ENCODE peak calls at places on chromosomes 4 and X, in seven cellular contexts. One of them, this sample, is unnamed.

GRCh38 chr4:31896349-31896748 is 1176.2 kb downstream of the PCDH7 start:
- DNase-seq in IMR-90: no peak
- DNase-seq in endothelial cell: no peak
- DNase-seq in posterior cingulate gyrus: no peak
- DNase-seq in NCI-H774: no peak
- DNase-seq in hepatocyte: no peak
- DNase-seq in right atrium auricular region: no peak
- DNase-seq in this sample: no peak

GRCh38 chr4:5034206-5034605 is 14.9 kb upstream of the CYTL1 start:
- DNase-seq in IMR-90: peak
- DNase-seq in endothelial cell: no peak
- DNase-seq in posterior cingulate gyrus: no peak
- DNase-seq in NCI-H774: no peak
- DNase-seq in hepatocyte: no peak
- DNase-seq in right atrium auricular region: no peak
- DNase-seq in this sample: no peak

GRCh38 chr4:98046665-98047064 is 96.6 kb downstream of the STPG2 start:
- DNase-seq in IMR-90: no peak
- DNase-seq in endothelial cell: no peak
- DNase-seq in posterior cingulate gyrus: no peak
- DNase-seq in NCI-H774: no peak
- DNase-seq in hepatocyte: no peak
- DNase-seq in right atrium auricular region: no peak
- DNase-seq in this sample: no peak

GRCh38 chr4:53777244-53777984 is 186.1 kb upstream of the LNX1 start:
- DNase-seq in IMR-90: peak
- DNase-seq in endothelial cell: no peak
- DNase-seq in posterior cingulate gyrus: no peak
- DNase-seq in NCI-H774: no peak
- DNase-seq in hepatocyte: peak
- DNase-seq in right atrium auricular region: no peak
- DNase-seq in this sample: no peak

GRCh38 chrX:24842486-24842885 is 148.8 kb downstream of the POLA1 start:
- DNase-seq in IMR-90: no peak
- DNase-seq in endothelial cell: no peak
- DNase-seq in posterior cingulate gyrus: no peak
- DNase-seq in NCI-H774: no peak
- DNase-seq in hepatocyte: no peak
- DNase-seq in right atrium auricular region: no peak
- DNase-seq in this sample: no peak

GRCh38 chrX:8971116-8971515 is 62.8 kb downstream of the FAM9B start:
- DNase-seq in IMR-90: peak
- DNase-seq in endothelial cell: no peak
- DNase-seq in posterior cingulate gyrus: no peak
- DNase-seq in NCI-H774: no peak
- DNase-seq in hepatocyte: peak
- DNase-seq in right atrium auricular region: no peak
- DNase-seq in this sample: no peak

GRCh38 chrX:134715930-134716619 is 57.8 kb upstream of the PLAC1 start:
- DNase-seq in IMR-90: no peak
- DNase-seq in endothelial cell: no peak
- DNase-seq in posterior cingulate gyrus: no peak
- DNase-seq in NCI-H774: no peak
- DNase-seq in hepatocyte: no peak
- DNase-seq in right atrium auricular region: no peak
- DNase-seq in this sample: no peak

GRCh38 chrX:87571965-87572364 is 54.4 kb downstream of the KLHL4 start:
- DNase-seq in IMR-90: no peak
- DNase-seq in endothelial cell: no peak
- DNase-seq in posterior cingulate gyrus: no peak
- DNase-seq in NCI-H774: no peak
- DNase-seq in hepatocyte: no peak
- DNase-seq in right atrium auricular region: no peak
- DNase-seq in this sample: no peak

GRCh38 chr4:112504807-112505206 is 11.2 kb downstream of the NEUROG2 start:
- DNase-seq in IMR-90: no peak
- DNase-seq in endothelial cell: no peak
- DNase-seq in posterior cingulate gyrus: no peak
- DNase-seq in NCI-H774: no peak
- DNase-seq in hepatocyte: no peak
- DNase-seq in right atrium auricular region: no peak
- DNase-seq in this sample: no peak

GRCh38 chr4:74284074-74284473 is 24.2 kb upstream of the EPGN start:
- DNase-seq in IMR-90: peak
- DNase-seq in endothelial cell: no peak
- DNase-seq in posterior cingulate gyrus: no peak
- DNase-seq in NCI-H774: no peak
- DNase-seq in hepatocyte: no peak
- DNase-seq in right atrium auricular region: no peak
- DNase-seq in this sample: no peak

GRCh38 chr4:92172203-92172602 is 131.6 kb upstream of the GRID2 start:
- DNase-seq in IMR-90: no peak
- DNase-seq in endothelial cell: no peak
- DNase-seq in posterior cingulate gyrus: no peak
- DNase-seq in NCI-H774: no peak
- DNase-seq in hepatocyte: no peak
- DNase-seq in right atrium auricular region: no peak
- DNase-seq in this sample: no peak

GRCh38 chr4:145625677-145626622 is 6.8 kb downstream of the MMAA start:
- DNase-seq in IMR-90: no peak
- DNase-seq in endothelial cell: no peak
- DNase-seq in posterior cingulate gyrus: no peak
- DNase-seq in NCI-H774: no peak
- DNase-seq in hepatocyte: no peak
- DNase-seq in right atrium auricular region: no peak
- DNase-seq in this sample: no peak

GRCh38 chr4:45502471-45502870 is 621.4 kb downstream of the GABRG1 start:
- DNase-seq in IMR-90: no peak
- DNase-seq in endothelial cell: no peak
- DNase-seq in posterior cingulate gyrus: no peak
- DNase-seq in NCI-H774: no peak
- DNase-seq in hepatocyte: no peak
- DNase-seq in right atrium auricular region: no peak
- DNase-seq in this sample: no peak

GRCh38 chr4:103361926-103362325 is 163.8 kb upstream of the CENPE start:
- DNase-seq in IMR-90: no peak
- DNase-seq in endothelial cell: no peak
- DNase-seq in posterior cingulate gyrus: no peak
- DNase-seq in NCI-H774: no peak
- DNase-seq in hepatocyte: peak
- DNase-seq in right atrium auricular region: no peak
- DNase-seq in this sample: no peak

GRCh38 chrX:133608406-133608805 is 193.1 kb upstream of the GPC4 start:
- DNase-seq in IMR-90: peak
- DNase-seq in endothelial cell: no peak
- DNase-seq in posterior cingulate gyrus: no peak
- DNase-seq in NCI-H774: no peak
- DNase-seq in hepatocyte: no peak
- DNase-seq in right atrium auricular region: no peak
- DNase-seq in this sample: no peak

GRCh38 chr4:182969651-182970279 is 52.6 kb upstream of the DCTD start:
- DNase-seq in IMR-90: no peak
- DNase-seq in endothelial cell: no peak
- DNase-seq in posterior cingulate gyrus: no peak
- DNase-seq in NCI-H774: no peak
- DNase-seq in hepatocyte: no peak
- DNase-seq in right atrium auricular region: no peak
- DNase-seq in this sample: no peak

GRCh38 chrX:4547218-4547836 is 833.9 kb upstream of the PRKX start:
- DNase-seq in IMR-90: peak
- DNase-seq in endothelial cell: peak
- DNase-seq in posterior cingulate gyrus: peak
- DNase-seq in NCI-H774: peak
- DNase-seq in hepatocyte: peak
- DNase-seq in right atrium auricular region: peak
- DNase-seq in this sample: no peak

GRCh38 chrX:106168107-106168506 is at the start of gene PWWP3B:
- DNase-seq in IMR-90: no peak
- DNase-seq in endothelial cell: no peak
- DNase-seq in posterior cingulate gyrus: peak
- DNase-seq in NCI-H774: no peak
- DNase-seq in hepatocyte: peak
- DNase-seq in right atrium auricular region: no peak
- DNase-seq in this sample: peak

GRCh38 chr4:87502580-87503238 is 26.5 kb downstream of the SPARCL1 start:
- DNase-seq in IMR-90: peak
- DNase-seq in endothelial cell: no peak
- DNase-seq in posterior cingulate gyrus: no peak
- DNase-seq in NCI-H774: peak
- DNase-seq in hepatocyte: no peak
- DNase-seq in right atrium auricular region: no peak
- DNase-seq in this sample: no peak

GRCh38 chr4:183289688-183290087 is 30.4 kb downstream of the CLDN22 start:
- DNase-seq in IMR-90: no peak
- DNase-seq in endothelial cell: no peak
- DNase-seq in posterior cingulate gyrus: no peak
- DNase-seq in NCI-H774: no peak
- DNase-seq in hepatocyte: no peak
- DNase-seq in right atrium auricular region: no peak
- DNase-seq in this sample: no peak

GRCh38 chrX:49192722-49193328 is 6.7 kb upstream of the PRICKLE3 start:
- DNase-seq in IMR-90: peak
- DNase-seq in endothelial cell: no peak
- DNase-seq in posterior cingulate gyrus: no peak
- DNase-seq in NCI-H774: no peak
- DNase-seq in hepatocyte: no peak
- DNase-seq in right atrium auricular region: no peak
- DNase-seq in this sample: no peak

GRCh38 chrX:136262812-136263315 is 11.7 kb upstream of the MAP7D3 start:
- DNase-seq in IMR-90: no peak
- DNase-seq in endothelial cell: no peak
- DNase-seq in posterior cingulate gyrus: no peak
- DNase-seq in NCI-H774: no peak
- DNase-seq in hepatocyte: no peak
- DNase-seq in right atrium auricular region: no peak
- DNase-seq in this sample: no peak

GRCh38 chrX:9681422-9681821 is 84.2 kb downstream of the GPR143 start:
- DNase-seq in IMR-90: peak
- DNase-seq in endothelial cell: no peak
- DNase-seq in posterior cingulate gyrus: no peak
- DNase-seq in NCI-H774: no peak
- DNase-seq in hepatocyte: no peak
- DNase-seq in right atrium auricular region: no peak
- DNase-seq in this sample: no peak

GRCh38 chr4:38231626-38232025 is 271.4 kb downstream of the PTTG2 start:
- DNase-seq in IMR-90: no peak
- DNase-seq in endothelial cell: no peak
- DNase-seq in posterior cingulate gyrus: no peak
- DNase-seq in NCI-H774: no peak
- DNase-seq in hepatocyte: peak
- DNase-seq in right atrium auricular region: no peak
- DNase-seq in this sample: no peak

GRCh38 chr4:17561195-17561909 is 15.6 kb upstream of the LAP3 start:
- DNase-seq in IMR-90: peak
- DNase-seq in endothelial cell: no peak
- DNase-seq in posterior cingulate gyrus: no peak
- DNase-seq in NCI-H774: no peak
- DNase-seq in hepatocyte: no peak
- DNase-seq in right atrium auricular region: no peak
- DNase-seq in this sample: no peak

GRCh38 chrX:23694606-23695005 is 27.3 kb downstream of the PRDX4 start:
- DNase-seq in IMR-90: peak
- DNase-seq in endothelial cell: peak
- DNase-seq in posterior cingulate gyrus: no peak
- DNase-seq in NCI-H774: peak
- DNase-seq in hepatocyte: peak
- DNase-seq in right atrium auricular region: peak
- DNase-seq in this sample: peak

GRCh38 chrX:150683536-150684146 is 9.6 kb upstream of the MTMR1 start:
- DNase-seq in IMR-90: peak
- DNase-seq in endothelial cell: peak
- DNase-seq in posterior cingulate gyrus: no peak
- DNase-seq in NCI-H774: peak
- DNase-seq in hepatocyte: peak
- DNase-seq in right atrium auricular region: no peak
- DNase-seq in this sample: no peak

This sample was measured in amygdala.